ENCODE peak calls at places on chromosomes 12 and 14, in six cellular contexts. H, Y, F, L, V and T are unnamed samples.
A peak's percentile ranks its signal among the peaks of the same experiment; 100 is the strongest.

GRCh38 chr12:4355843-4356327 is 23.6 kb downstream of the FGF23 start:
- DNase-seq in L (no peak), H (peak; percentile 22), F (no peak), Y (peak; percentile 21), V (no peak), T (peak; percentile 66)

GRCh38 chr12:55425954-55426353 is at the start of gene OR6C76:
- DNase-seq in L (no peak), H (no peak), Y (no peak), F (no peak), V (no peak), T (no peak)

GRCh38 chr12:57904848-57905811 is 36.2 kb upstream of the ATP23 start:
- DNase-seq in H (peak; percentile 88), L (peak; percentile 77), F (peak; percentile 88), Y (peak; percentile 79), V (peak; percentile 88), T (peak; percentile 86)

GRCh38 chr12:5945071-5946008 is at the start of gene ANO2:
- DNase-seq in V (no peak), L (no peak), H (no peak), F (no peak), Y (peak; percentile 27), T (peak; percentile 54)

GRCh38 chr12:98294426-98294825 is 221.0 kb upstream of the TMPO start:
- DNase-seq in H (no peak), F (no peak), Y (no peak), L (no peak), V (no peak), T (no peak)

GRCh38 chr12:53231859-53232640 is at the start of gene RARG:
- DNase-seq in V (peak; percentile 75), H (no peak), F (peak; percentile 93), Y (peak; percentile 69), L (peak; percentile 66), T (peak; percentile 73)

GRCh38 chr14:104054222-104054905 is 31.1 kb upstream of the ASPG start:
- DNase-seq in F (no peak), H (no peak), Y (no peak), L (no peak), V (no peak), T (no peak)

GRCh38 chr14:104249706-104250105 is 111.3 kb downstream of the KIF26A start:
- DNase-seq in H (no peak), L (no peak), F (peak; percentile 51), V (no peak), Y (no peak), T (peak; percentile 5)

GRCh38 chr14:30034049-30034635 is 106.5 kb upstream of the PRKD1 start:
- DNase-seq in L (no peak), H (no peak), Y (no peak), V (no peak), F (no peak), T (no peak)

GRCh38 chr14:29191092-29191491 is 424.5 kb downstream of the FOXG1 start:
- DNase-seq in H (no peak), F (no peak), L (no peak), V (no peak), Y (no peak), T (no peak)

GRCh38 chr14:90645842-90646443 is 170.3 kb downstream of the TTC7B start:
- DNase-seq in F (no peak), L (no peak), Y (no peak), V (no peak), H (no peak), T (no peak)

GRCh38 chr14:41457393-41457792 is 149.3 kb upstream of the LRFN5 start:
- DNase-seq in H (no peak), F (no peak), V (no peak), L (no peak), Y (no peak), T (no peak)

GRCh38 chr12:1473418-1473817 is 121.0 kb downstream of the FBXL14 start:
- DNase-seq in Y (peak; percentile 27), V (no peak), H (no peak), L (no peak), F (no peak), T (no peak)

GRCh38 chr14:61503167-61503801 is 181.9 kb downstream of the PRKCH start:
- DNase-seq in L (no peak), Y (no peak), F (no peak), V (no peak), H (peak; percentile 94), T (no peak)

GRCh38 chr14:61505815-61506809 is 184.7 kb downstream of the PRKCH start:
- DNase-seq in F (no peak), H (no peak), Y (no peak), V (no peak), L (no peak), T (no peak)

GRCh38 chr14:61501714-61502458 is 180.5 kb downstream of the PRKCH start:
- DNase-seq in H (peak; percentile 63), F (no peak), Y (no peak), L (no peak), V (no peak), T (no peak)

GRCh38 chr14:61502459-61503093 is 181.2 kb downstream of the PRKCH start:
- DNase-seq in F (no peak), Y (no peak), L (no peak), H (peak; percentile 41), V (no peak), T (no peak)

GRCh38 chr14:61504841-61505340 is 183.5 kb downstream of the PRKCH start:
- DNase-seq in V (no peak), Y (no peak), F (no peak), H (no peak), L (no peak), T (no peak)
- H3K4me1 ChIP-seq in V (peaks cover 7% of the 10 kb centered on the region), Y (no peaks in the 10 kb centered on the region), F (no peaks in the 10 kb centered on the region), H (peaks cover 91% of the 10 kb centered on the region), L (no peaks in the 10 kb centered on the region), T (peaks cover 13% of the 10 kb centered on the region)

DNA sequence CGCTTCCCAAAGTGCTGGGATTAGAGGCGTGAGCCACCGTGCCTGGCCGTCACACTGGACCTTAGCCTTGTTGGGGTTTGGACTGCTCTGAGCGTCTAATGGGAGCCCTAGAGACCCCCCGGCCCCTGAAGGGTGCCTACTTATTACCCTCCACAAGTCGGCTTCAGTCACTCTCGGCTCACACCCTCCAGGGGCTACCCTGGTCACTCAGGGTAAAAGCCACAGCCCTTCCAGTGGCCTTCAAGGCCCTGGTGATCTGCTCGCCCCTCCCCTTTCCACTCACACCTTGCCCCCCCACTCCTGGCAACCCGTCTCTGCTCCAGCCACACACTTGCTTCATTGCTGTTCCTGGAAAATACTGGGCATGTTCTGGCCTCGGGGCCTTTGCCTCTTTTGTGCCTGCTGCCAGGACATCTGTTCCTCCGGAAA is 3.6 kb upstream of the MORN3 start:
- DNase-seq in L (no peak), H (no peak), F (no peak), V (no peak), Y (no peak), T (peak; percentile 64)
- H3K4me3 ChIP-seq in L (peak overlapping the region; percentile 47), H (peak overlapping the region; percentile 68), F (peak overlapping the region; percentile 56), V (peak overlapping the region; percentile 56), Y (peak overlapping the region; percentile 65), T (peak overlapping the region; percentile 63)

GRCh38 chr12:95718001-95718400 is 72.6 kb downstream of the NTN4 start:
- DNase-seq in F (no peak), L (no peak), Y (no peak), V (no peak), H (no peak), T (no peak)

GRCh38 chr12:95723693-95724384 is 66.7 kb downstream of the NTN4 start:
- DNase-seq in F (no peak), L (no peak), V (no peak), Y (no peak), H (no peak), T (no peak)

GRCh38 chr12:95724767-95725166 is 65.8 kb downstream of the NTN4 start:
- DNase-seq in F (no peak), H (no peak), V (no peak), L (no peak), Y (no peak), T (no peak)

GRCh38 chr12:95718772-95719171 is 71.8 kb downstream of the NTN4 start:
- DNase-seq in L (no peak), V (no peak), Y (no peak), H (no peak), F (no peak), T (no peak)

DNA sequence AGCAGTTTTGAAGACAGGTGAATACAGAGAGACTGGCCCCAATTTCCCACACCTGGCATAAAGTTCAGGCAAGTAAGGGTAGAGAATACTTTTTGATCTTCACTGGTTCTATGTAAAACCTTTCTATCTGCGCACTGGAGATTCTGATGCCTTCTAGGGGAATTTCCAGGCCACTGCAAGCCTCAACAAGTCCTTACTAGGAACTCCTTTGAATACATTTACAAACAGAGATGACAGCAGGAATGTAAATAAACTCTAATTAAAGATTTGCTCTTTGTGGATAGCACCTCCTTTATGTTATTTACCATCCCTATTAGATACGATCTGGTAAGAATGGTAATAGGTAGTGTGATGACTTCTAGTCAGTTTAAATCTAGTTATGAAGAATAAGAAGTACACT is 69.2 kb downstream of the NTN4 start:
- DNase-seq in V (no peak), L (no peak), H (no peak), F (no peak), Y (no peak), T (no peak)
- TF ChIP-seq CTCF in V (peak; percentile 31), L (no peak), H (no peak), F (no peak), Y (no peak), T (peak; percentile 43)

GRCh38 chr12:106045251-106045674 is 93.5 kb downstream of the NUAK1 start:
- DNase-seq in V (no peak), F (no peak), Y (no peak), L (no peak), H (no peak), T (no peak)
- H3K4me1 ChIP-seq in V (peaks cover 3% of the 10 kb centered on the region), F (no peaks in the 10 kb centered on the region), Y (peaks cover 8% of the 10 kb centered on the region), L (no peaks in the 10 kb centered on the region), H (no peaks in the 10 kb centered on the region), T (peaks cover 2% of the 10 kb centered on the region)

GRCh38 chr12:47740536-47741339 is 15.4 kb upstream of the ENDOU start:
- DNase-seq in H (peak; percentile 62), L (no peak), Y (peak; percentile 37), V (no peak), F (no peak), T (no peak)

GRCh38 chr12:47741340-47741703 is 16.0 kb upstream of the ENDOU start:
- DNase-seq in F (peak; percentile 86), V (peak; percentile 81), H (peak; percentile 56), Y (peak; percentile 84), L (peak; percentile 47), T (peak; percentile 82)

GRCh38 chr12:47737936-47738335 is 12.6 kb upstream of the ENDOU start:
- DNase-seq in Y (peak; percentile 40), L (peak; percentile 62), H (no peak), V (no peak), F (no peak), T (no peak)

GRCh38 chr12:47739297-47739696 is 14.0 kb upstream of the ENDOU start:
- DNase-seq in L (no peak), V (no peak), H (no peak), Y (no peak), F (no peak), T (no peak)

DNA sequence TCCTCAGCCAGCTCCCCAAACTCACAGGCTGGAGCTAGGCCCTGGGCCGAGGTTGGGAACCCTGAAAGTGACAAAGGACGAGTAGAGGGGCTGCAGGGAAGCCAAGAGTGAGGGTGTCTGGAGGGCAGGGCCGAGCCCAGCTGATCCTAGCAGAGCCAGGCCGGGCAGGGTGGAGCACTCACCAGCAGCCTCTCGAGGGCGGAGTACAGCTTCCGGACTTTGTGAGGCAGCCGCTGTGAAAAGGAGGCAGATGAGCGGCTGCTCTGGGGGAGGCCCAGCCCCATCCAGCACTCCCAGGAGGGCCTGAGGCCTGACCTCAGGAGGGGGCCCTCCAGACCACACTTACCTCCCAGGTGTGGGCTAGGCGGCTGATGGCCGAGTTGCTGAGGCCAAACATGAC is 14.7 kb upstream of the ENDOU start:
- DNase-seq in Y (peak; percentile 66), H (peak; percentile 79), V (peak; percentile 74), F (no peak), L (no peak), T (no peak)
- H3K4me3 ChIP-seq in Y (no peak overlapping the region), H (peak overlapping the region; percentile 5), V (no peak overlapping the region), F (no peak overlapping the region), L (no peak overlapping the region), T (no peak overlapping the region)